ENCODE peak calls at places on chromosome 1, in ten cellular contexts. One of them, this sample, is unnamed.

GRCh38 chr1:117600966-117601365 is 4.9 kb upstream of the TENT5C start:
- DNase-seq in NCI-H446 treated with DMSO at 0.1 percent for 48 hours: no peak
- DNase-seq in GM12865: no peak
- DNase-seq in GM18507: no peak
- DNase-seq in MM.1S: no peak
- DNase-seq in GM04504: no peak
- DNase-seq in nephron progenitor cell: no peak
- DNase-seq in H4: no peak
- DNase-seq in brain microvascular endothelial cell: peak; percentile 18
- DNase-seq in EL: no peak
- DNase-seq in this sample: no peak

GRCh38 chr1:37741130-37741529 is 23.8 kb downstream of the EPHA10 start:
- DNase-seq in NCI-H446 treated with DMSO at 0.1 percent for 48 hours: no peak
- DNase-seq in nephron progenitor cell: no peak
- DNase-seq in brain microvascular endothelial cell: peak; percentile 61
- DNase-seq in H4: no peak
- DNase-seq in MM.1S: no peak
- DNase-seq in GM18507: no peak
- DNase-seq in GM12865: no peak
- DNase-seq in GM04504: peak; percentile 1
- DNase-seq in EL: peak; percentile 29
- DNase-seq in this sample: no peak

GRCh38 chr1:153670257-153670858 is 435 bp downstream of the ILF2 start:
- DNase-seq in brain microvascular endothelial cell: no peak
- DNase-seq in MM.1S: no peak
- DNase-seq in H4: no peak
- DNase-seq in GM04504: no peak
- DNase-seq in GM12865: no peak
- DNase-seq in NCI-H446 treated with DMSO at 0.1 percent for 48 hours: no peak
- DNase-seq in nephron progenitor cell: no peak
- DNase-seq in EL: no peak
- DNase-seq in GM18507: no peak
- DNase-seq in this sample: no peak

GRCh38 chr1:202283379-202283844 is 58.3 kb downstream of the UBE2T start:
- DNase-seq in NCI-H446 treated with DMSO at 0.1 percent for 48 hours: no peak
- DNase-seq in EL: peak; percentile 94
- DNase-seq in H4: peak; percentile 78
- DNase-seq in GM18507: no peak
- DNase-seq in brain microvascular endothelial cell: no peak
- DNase-seq in nephron progenitor cell: peak; percentile 48
- DNase-seq in GM12865: no peak
- DNase-seq in GM04504: peak; percentile 84
- DNase-seq in MM.1S: peak; percentile 96
- DNase-seq in this sample: no peak

GRCh38 chr1:194975913-194976312 is 1632.3 kb downstream of the KCNT2 start:
- DNase-seq in brain microvascular endothelial cell: peak; percentile 16
- DNase-seq in GM04504: no peak
- DNase-seq in nephron progenitor cell: no peak
- DNase-seq in H4: peak; percentile 37
- DNase-seq in NCI-H446 treated with DMSO at 0.1 percent for 48 hours: no peak
- DNase-seq in MM.1S: no peak
- DNase-seq in GM12865: no peak
- DNase-seq in EL: peak; percentile 69
- DNase-seq in GM18507: no peak
- DNase-seq in this sample: no peak

GRCh38 chr1:3727042-3727824 is 25.0 kb upstream of the CCDC27 start:
- DNase-seq in brain microvascular endothelial cell: no peak
- DNase-seq in GM04504: no peak
- DNase-seq in EL: peak; percentile 19
- DNase-seq in H4: no peak
- DNase-seq in GM12865: peak; percentile 62
- DNase-seq in MM.1S: no peak
- DNase-seq in GM18507: no peak
- DNase-seq in nephron progenitor cell: peak; percentile 58
- DNase-seq in NCI-H446 treated with DMSO at 0.1 percent for 48 hours: no peak
- DNase-seq in this sample: no peak

GRCh38 chr1:1273152-1273534 is 511 bp downstream of the UBE2J2 start:
- DNase-seq in GM18507: no peak
- DNase-seq in GM12865: no peak
- DNase-seq in MM.1S: no peak
- DNase-seq in EL: no peak
- DNase-seq in NCI-H446 treated with DMSO at 0.1 percent for 48 hours: no peak
- DNase-seq in GM04504: no peak
- DNase-seq in brain microvascular endothelial cell: no peak
- DNase-seq in H4: no peak
- DNase-seq in nephron progenitor cell: peak; percentile 38
- DNase-seq in this sample: no peak

GRCh38 chr1:11560061-11560460 is 81.1 kb downstream of the DISP3 start:
- DNase-seq in EL: no peak
- DNase-seq in brain microvascular endothelial cell: no peak
- DNase-seq in NCI-H446 treated with DMSO at 0.1 percent for 48 hours: no peak
- DNase-seq in nephron progenitor cell: no peak
- DNase-seq in GM04504: no peak
- DNase-seq in GM18507: no peak
- DNase-seq in GM12865: no peak
- DNase-seq in MM.1S: no peak
- DNase-seq in H4: no peak
- DNase-seq in this sample: no peak

GRCh38 chr1:230236951-230237350 is 169.9 kb downstream of the GALNT2 start:
- DNase-seq in GM18507: no peak
- DNase-seq in brain microvascular endothelial cell: no peak
- DNase-seq in NCI-H446 treated with DMSO at 0.1 percent for 48 hours: no peak
- DNase-seq in GM12865: no peak
- DNase-seq in EL: no peak
- DNase-seq in nephron progenitor cell: no peak
- DNase-seq in MM.1S: no peak
- DNase-seq in H4: no peak
- DNase-seq in GM04504: no peak
- DNase-seq in this sample: no peak

GRCh38 chr1:197761654-197762053 is 13.6 kb downstream of the DENND1B start:
- DNase-seq in GM18507: no peak
- DNase-seq in brain microvascular endothelial cell: no peak
- DNase-seq in MM.1S: peak; percentile 65
- DNase-seq in nephron progenitor cell: no peak
- DNase-seq in GM12865: peak; percentile 24
- DNase-seq in GM04504: no peak
- DNase-seq in NCI-H446 treated with DMSO at 0.1 percent for 48 hours: no peak
- DNase-seq in EL: no peak
- DNase-seq in H4: no peak
- DNase-seq in this sample: peak; percentile 38

GRCh38 chr1:10663668-10664035 is 132.8 kb downstream of the CASZ1 start:
- DNase-seq in nephron progenitor cell: peak; percentile 76
- DNase-seq in GM18507: no peak
- DNase-seq in H4: no peak
- DNase-seq in EL: no peak
- DNase-seq in GM04504: no peak
- DNase-seq in MM.1S: no peak
- DNase-seq in GM12865: no peak
- DNase-seq in brain microvascular endothelial cell: peak; percentile 12
- DNase-seq in NCI-H446 treated with DMSO at 0.1 percent for 48 hours: no peak
- DNase-seq in this sample: no peak

GRCh38 chr1:33143698-33144097 is 38.1 kb downstream of the TRIM62 start:
- DNase-seq in nephron progenitor cell: no peak
- DNase-seq in H4: no peak
- DNase-seq in brain microvascular endothelial cell: peak; percentile 76
- DNase-seq in GM04504: no peak
- DNase-seq in GM18507: no peak
- DNase-seq in GM12865: no peak
- DNase-seq in MM.1S: no peak
- DNase-seq in NCI-H446 treated with DMSO at 0.1 percent for 48 hours: no peak
- DNase-seq in EL: peak; percentile 92
- DNase-seq in this sample: no peak

GRCh38 chr1:51927029-51927428 is 48.5 kb upstream of the NRDC start:
- DNase-seq in GM18507: no peak
- DNase-seq in EL: peak; percentile 77
- DNase-seq in GM04504: no peak
- DNase-seq in NCI-H446 treated with DMSO at 0.1 percent for 48 hours: no peak
- DNase-seq in H4: no peak
- DNase-seq in MM.1S: no peak
- DNase-seq in brain microvascular endothelial cell: peak; percentile 8
- DNase-seq in nephron progenitor cell: no peak
- DNase-seq in GM12865: no peak
- DNase-seq in this sample: no peak

This sample was measured in SIG-M5.